ENCODE peak calls at places on chromosomes 4 and X, in five cellular contexts. One of them, this sample, is unnamed.

GRCh38 chrX:44245730-44246129 is 97.7 kb downstream of the EFHC2 start:
- DNase-seq in non-pigmented ciliary epithelial cell: no peak
- DNase-seq in NCI-H1092: no peak
- DNase-seq in NCI-H1694 treated with DMSO at 0.1 percent for 48 hours: no peak
- DNase-seq in fibroblast of the conjunctiva: no peak
- DNase-seq in this sample: no peak

GRCh38 chr4:170589597-170590191 is 499.9 kb upstream of the AADAT start:
- DNase-seq in non-pigmented ciliary epithelial cell: peak; percentile 11
- DNase-seq in NCI-H1092: no peak
- DNase-seq in NCI-H1694 treated with DMSO at 0.1 percent for 48 hours: peak; percentile 2
- DNase-seq in fibroblast of the conjunctiva: no peak
- DNase-seq in this sample: no peak

GRCh38 chrX:81110286-81110685 is 91.4 kb downstream of the HMGN5 start:
- DNase-seq in non-pigmented ciliary epithelial cell: no peak
- DNase-seq in NCI-H1092: no peak
- DNase-seq in NCI-H1694 treated with DMSO at 0.1 percent for 48 hours: no peak
- DNase-seq in fibroblast of the conjunctiva: no peak
- DNase-seq in this sample: no peak

GRCh38 chr4:89308161-89308500 is 531 bp upstream of the GPRIN3 start:
- DNase-seq in non-pigmented ciliary epithelial cell: no peak
- DNase-seq in NCI-H1092: no peak
- DNase-seq in NCI-H1694 treated with DMSO at 0.1 percent for 48 hours: peak; percentile 21
- DNase-seq in fibroblast of the conjunctiva: no peak
- DNase-seq in this sample: no peak

GRCh38 chrX:130834149-130834548 is 68.9 kb downstream of the ENOX2 start:
- DNase-seq in non-pigmented ciliary epithelial cell: no peak
- DNase-seq in NCI-H1092: no peak
- DNase-seq in NCI-H1694 treated with DMSO at 0.1 percent for 48 hours: no peak
- DNase-seq in fibroblast of the conjunctiva: no peak
- DNase-seq in this sample: no peak

GRCh38 chr4:71230258-71230594 is 108.6 kb upstream of the SLC4A4 start:
- DNase-seq in non-pigmented ciliary epithelial cell: no peak
- DNase-seq in NCI-H1092: no peak
- DNase-seq in NCI-H1694 treated with DMSO at 0.1 percent for 48 hours: no peak
- DNase-seq in fibroblast of the conjunctiva: no peak
- DNase-seq in this sample: no peak

GRCh38 chr4:1655676-1656075 is 28.4 kb downstream of the FAM53A start:
- DNase-seq in non-pigmented ciliary epithelial cell: no peak
- DNase-seq in NCI-H1092: no peak
- DNase-seq in NCI-H1694 treated with DMSO at 0.1 percent for 48 hours: no peak
- DNase-seq in fibroblast of the conjunctiva: no peak
- DNase-seq in this sample: no peak

GRCh38 chrX:13898084-13898483 is 81.2 kb upstream of the GPM6B start:
- DNase-seq in non-pigmented ciliary epithelial cell: no peak
- DNase-seq in NCI-H1092: no peak
- DNase-seq in NCI-H1694 treated with DMSO at 0.1 percent for 48 hours: no peak
- DNase-seq in fibroblast of the conjunctiva: peak; percentile 52
- DNase-seq in this sample: peak; percentile 6

GRCh38 chr4:3201718-3202702 is 46.9 kb upstream of the MSANTD1 start:
- DNase-seq in non-pigmented ciliary epithelial cell: peak; percentile 44
- DNase-seq in NCI-H1092: no peak
- DNase-seq in NCI-H1694 treated with DMSO at 0.1 percent for 48 hours: no peak
- DNase-seq in fibroblast of the conjunctiva: no peak
- DNase-seq in this sample: no peak

GRCh38 chrX:123859409-123859827 is 435 bp upstream of the XIAP start:
- DNase-seq in non-pigmented ciliary epithelial cell: no peak
- DNase-seq in NCI-H1092: peak; percentile 81
- DNase-seq in NCI-H1694 treated with DMSO at 0.1 percent for 48 hours: peak; percentile 69
- DNase-seq in fibroblast of the conjunctiva: no peak
- DNase-seq in this sample: no peak

GRCh38 chrX:67346667-67347066 is 197.2 kb upstream of the AR start:
- DNase-seq in non-pigmented ciliary epithelial cell: no peak
- DNase-seq in NCI-H1092: no peak
- DNase-seq in NCI-H1694 treated with DMSO at 0.1 percent for 48 hours: no peak
- DNase-seq in fibroblast of the conjunctiva: no peak
- DNase-seq in this sample: no peak

GRCh38 chr4:1193206-1194027 is 21.0 kb upstream of the SPON2 start:
- DNase-seq in non-pigmented ciliary epithelial cell: no peak
- DNase-seq in NCI-H1092: no peak
- DNase-seq in NCI-H1694 treated with DMSO at 0.1 percent for 48 hours: no peak
- DNase-seq in fibroblast of the conjunctiva: no peak
- DNase-seq in this sample: no peak

GRCh38 chr4:8940792-8941491 is 69.3 kb upstream of the HMX1 start:
- DNase-seq in non-pigmented ciliary epithelial cell: no peak
- DNase-seq in NCI-H1092: no peak
- DNase-seq in NCI-H1694 treated with DMSO at 0.1 percent for 48 hours: no peak
- DNase-seq in fibroblast of the conjunctiva: no peak
- DNase-seq in this sample: no peak

GRCh38 chrX:102697506-102697905 is 14.7 kb upstream of the GPRASP2 start:
- DNase-seq in non-pigmented ciliary epithelial cell: no peak
- DNase-seq in NCI-H1092: no peak
- DNase-seq in NCI-H1694 treated with DMSO at 0.1 percent for 48 hours: peak; percentile 75
- DNase-seq in fibroblast of the conjunctiva: peak; percentile 43
- DNase-seq in this sample: no peak

GRCh38 chrX:78759081-78759480 is 11.6 kb downstream of the LPAR4 start:
- DNase-seq in non-pigmented ciliary epithelial cell: no peak
- DNase-seq in NCI-H1092: no peak
- DNase-seq in NCI-H1694 treated with DMSO at 0.1 percent for 48 hours: no peak
- DNase-seq in fibroblast of the conjunctiva: no peak
- DNase-seq in this sample: no peak

GRCh38 chr4:120084327-120084726 is 17.7 kb upstream of the MAD2L1 start:
- DNase-seq in non-pigmented ciliary epithelial cell: no peak
- DNase-seq in NCI-H1092: no peak
- DNase-seq in NCI-H1694 treated with DMSO at 0.1 percent for 48 hours: no peak
- DNase-seq in fibroblast of the conjunctiva: no peak
- DNase-seq in this sample: no peak

GRCh38 chrX:63101879-63102620 is 249.1 kb downstream of the SPIN4 start:
- DNase-seq in non-pigmented ciliary epithelial cell: no peak
- DNase-seq in NCI-H1092: no peak
- DNase-seq in NCI-H1694 treated with DMSO at 0.1 percent for 48 hours: no peak
- DNase-seq in fibroblast of the conjunctiva: no peak
- DNase-seq in this sample: no peak

GRCh38 chrX:119040432-119040831 is 32.4 kb upstream of the CT47C1 start:
- DNase-seq in non-pigmented ciliary epithelial cell: no peak
- DNase-seq in NCI-H1092: no peak
- DNase-seq in NCI-H1694 treated with DMSO at 0.1 percent for 48 hours: no peak
- DNase-seq in fibroblast of the conjunctiva: no peak
- DNase-seq in this sample: no peak